ENCODE peak calls at places on chromosomes 1 and 21, in five cellular contexts. B is tibial nerve, R is right lobe of liver, K is choroid plexus epithelial cell, F is BJ. J is an unnamed sample.
A peak's percentile ranks its signal among the peaks of the same experiment; 100 is the strongest.

GRCh38 chr21:34517491-34518245 is 5.7 kb upstream of the KCNE1 start:
- DNase-seq in B (no peak), R (no peak), K (peak; percentile 68), F (no peak), J (no peak)

GRCh38 chr1:27021347-27022031 is 8.8 kb upstream of the TENT5B start:
- DNase-seq in B (no peak), R (no peak), K (peak; percentile 58), F (no peak), J (peak; percentile 40)

GRCh38 chr1:224623743-224624333 is 7.7 kb downstream of the CNIH3 start:
- DNase-seq in B (no peak), R (no peak), K (peak; percentile 94), F (peak; percentile 67), J (peak; percentile 84)

GRCh38 chr1:109767596-109768334 is 4.0 kb upstream of the EPS8L3 start:
- DNase-seq in B (peak; percentile 6), R (peak; percentile 7), K (no peak), F (no peak), J (no peak)

GRCh38 chr1:196400478-196401453 is 207.5 kb downstream of the KCNT2 start:
- DNase-seq in B (peak; percentile 48), R (peak; percentile 40), K (peak; percentile 98), F (peak; percentile 80), J (peak; percentile 85)

GRCh38 chr1:91529856-91530255 is 29.2 kb downstream of the CDC7 start:
- DNase-seq in B (no peak), R (no peak), K (peak; percentile 84), F (no peak), J (peak; percentile 61)

GRCh38 chr1:178506669-178507068 is 6.2 kb upstream of the TEX35 start:
- DNase-seq in B (no peak), R (no peak), K (no peak), F (no peak), J (no peak)

GRCh38 chr1:3283849-3284248 is 170.6 kb upstream of the ARHGEF16 start:
- DNase-seq in B (no peak), R (peak; percentile 41), K (peak; percentile 26), F (no peak), J (peak; percentile 17)

GRCh38 chr1:12113433-12114339 is 50.6 kb downstream of the TNFRSF8 start:
- DNase-seq in B (no peak), R (no peak), K (peak; percentile 85), F (no peak), J (peak; percentile 69)

GRCh38 chr1:53393325-53393792 is 65.5 kb upstream of the LRP8 start:
- DNase-seq in B (peak; percentile 54), R (peak; percentile 74), K (peak; percentile 75), F (no peak), J (peak; percentile 73)

GRCh38 chr1:43270421-43271095 is 775 bp downstream of the TMEM125 start:
- DNase-seq in B (no peak), R (peak; percentile 25), K (peak; percentile 26), F (no peak), J (no peak)

GRCh38 chr1:175155473-175155856 is 37.1 kb downstream of the KIAA0040 start:
- DNase-seq in B (no peak), R (no peak), K (no peak), F (no peak), J (no peak)

GRCh38 chr21:38080888-38081287 is 164.6 kb upstream of the KCNJ6 start:
- DNase-seq in B (no peak), R (no peak), K (no peak), F (no peak), J (no peak)

GRCh38 chr1:63148825-63149645 is 173.3 kb upstream of the FOXD3 start:
- DNase-seq in B (no peak), R (peak; percentile 21), K (peak; percentile 79), F (no peak), J (peak; percentile 67)

GRCh38 chr1:24770891-24771290 is 25.6 kb downstream of the CLIC4 start:
- DNase-seq in B (no peak), R (no peak), K (peak; percentile 55), F (no peak), J (peak; percentile 29)

GRCh38 chr1:197902454-197903195 is at the start of gene C1orf53:
- DNase-seq in B (peak; percentile 49), R (peak; percentile 90), K (peak; percentile 86), F (peak; percentile 44), J (peak; percentile 84)

GRCh38 chr1:223344491-223344890 is 19.5 kb downstream of the SUSD4 start:
- DNase-seq in B (no peak), R (no peak), K (no peak), F (no peak), J (no peak)

GRCh38 chr1:212412374-212412773 is 2.3 kb downstream of the PACC1 start:
- DNase-seq in B (no peak), R (no peak), K (no peak), F (no peak), J (no peak)

GRCh38 chr1:172585348-172585747 is 52.4 kb downstream of the SUCO start:
- DNase-seq in B (no peak), R (no peak), K (peak; percentile 53), F (peak; percentile 45), J (peak; percentile 80)

GRCh38 chr1:2169200-2169836 is 25.3 kb downstream of the FAAP20 start:
- DNase-seq in B (no peak), R (no peak), K (no peak), F (no peak), J (no peak)

GRCh38 chr1:226047495-226047894 is 15.0 kb upstream of the H3-3A start:
- DNase-seq in B (no peak), R (no peak), K (peak; percentile 70), F (no peak), J (peak; percentile 94)

GRCh38 chr1:116962976-116963639 is 38.5 kb upstream of the CD101 start:
- DNase-seq in B (no peak), R (no peak), K (no peak), F (no peak), J (no peak)

DNA sequence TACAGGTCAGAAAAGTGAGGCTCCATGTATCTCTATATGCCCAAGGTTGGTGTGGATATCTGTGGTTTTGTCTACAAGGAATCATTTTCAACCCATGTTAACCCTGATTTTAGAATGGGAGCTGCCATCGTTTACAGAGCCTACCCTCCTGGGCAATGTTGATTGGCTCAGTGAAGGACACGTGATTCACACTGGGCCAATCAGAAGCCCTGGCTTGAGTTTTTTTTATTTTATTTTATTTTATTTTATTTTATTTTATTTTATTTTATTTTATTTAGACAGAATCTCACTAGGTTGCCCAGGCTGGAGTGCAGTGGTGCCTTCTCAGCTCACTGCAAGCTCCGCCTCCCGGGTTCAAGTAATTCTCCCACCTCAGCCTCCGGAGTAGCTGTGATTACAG is 35.8 kb downstream of the FOXO6 start:
- DNase-seq in B (no peak), R (no peak), K (no peak), F (no peak), J (no peak)
- TF ChIP-seq CTCF in B (no peak), R (no peak), K (no peak), F (no peak), J (no peak)

DNA sequence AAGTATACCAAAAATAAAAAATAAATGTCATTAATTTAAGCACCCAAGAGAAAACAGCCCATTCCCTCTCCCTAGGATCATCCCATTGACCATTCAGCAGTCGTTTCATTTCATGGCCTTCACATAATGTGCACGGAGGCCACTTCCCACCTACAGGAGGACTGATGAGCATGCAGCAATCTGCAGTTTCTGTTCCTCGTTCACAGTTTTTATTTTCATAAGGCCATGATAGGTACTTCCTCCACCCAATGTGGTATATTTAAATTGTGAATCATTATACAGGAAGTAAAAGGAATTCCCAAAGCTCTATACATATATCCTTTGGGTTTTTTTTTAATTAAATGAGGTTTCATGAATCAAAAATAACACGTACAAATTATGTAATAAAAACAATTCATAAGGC is 27.7 kb upstream of the SLC44A3 start:
- DNase-seq in B (no peak), R (no peak), K (peak; percentile 75), F (no peak), J (no peak)
- TF ChIP-seq CTCF in B (no peak), R (peak; percentile 7), K (peak; percentile 63), F (peak; percentile 37), J (peak; percentile 49)

DNA sequence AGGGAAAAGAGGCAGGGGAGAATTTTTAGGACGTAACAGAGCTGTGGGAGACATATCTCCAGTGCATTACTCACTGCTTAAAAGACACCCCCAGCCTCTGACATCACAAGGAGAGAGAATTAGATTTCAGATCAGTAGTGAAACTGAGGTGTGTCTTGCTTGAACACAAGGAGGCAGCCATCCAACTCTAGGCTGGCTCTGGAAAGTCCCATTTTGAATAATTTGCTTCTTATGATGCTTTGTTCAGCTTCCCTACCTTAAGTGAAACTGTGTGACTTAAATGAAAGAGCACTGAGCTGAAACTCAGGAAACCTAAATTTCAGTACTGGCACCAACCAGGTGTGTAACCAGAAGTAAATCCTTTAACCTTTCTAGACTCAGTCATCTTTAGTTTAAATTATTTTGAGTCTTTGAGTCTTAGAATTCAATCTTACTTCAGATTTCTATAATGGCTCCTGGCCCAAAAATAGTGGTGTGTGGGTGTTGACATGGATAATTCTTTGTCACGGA is 251.6 kb upstream of the SGIP1 start:
- DNase-seq in B (no peak), R (no peak), K (peak; percentile 93), F (no peak), J (peak; percentile 94)
- TF ChIP-seq CTCF in B (no peak), R (no peak), K (peak; percentile 60), F (peak; percentile 25), J (peak; percentile 2)

GRCh38 chr1:208237241-208237640 is 6.9 kb downstream of the PLXNA2 start:
- DNase-seq in B (no peak), R (no peak), K (peak; percentile 54), F (no peak), J (no peak)
- TF ChIP-seq CTCF in B (no peak), R (no peak), K (peak; percentile 32), F (no peak), J (peak; percentile 10)

DNA sequence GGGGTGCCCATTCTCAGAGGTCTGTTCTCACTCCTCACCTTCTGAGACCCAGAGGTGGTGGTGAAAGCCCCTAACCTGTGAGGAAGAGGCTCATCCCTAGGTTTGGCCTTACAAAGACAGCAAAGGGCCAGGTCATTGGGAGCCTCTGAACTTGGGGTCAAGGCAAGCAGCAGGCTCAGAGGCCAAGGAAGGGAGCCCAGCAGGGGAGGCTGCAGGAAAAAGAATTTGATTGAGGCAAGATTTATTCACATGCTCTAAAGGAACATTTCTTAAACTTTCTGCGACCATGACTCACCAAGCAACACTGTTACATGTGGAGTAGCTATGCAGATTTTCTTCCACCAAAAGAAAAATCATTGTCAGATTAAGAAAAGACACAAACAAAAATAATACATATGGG is 132.5 kb upstream of the SYT6 start:
- DNase-seq in B (no peak), R (no peak), K (peak; percentile 69), F (no peak), J (peak; percentile 31)
- TF ChIP-seq CTCF in B (no peak), R (no peak), K (peak; percentile 23), F (no peak), J (no peak)

GRCh38 chr1:112925015-112925414 is 31.0 kb downstream of the SLC16A1 start:
- DNase-seq in B (no peak), R (no peak), K (no peak), F (no peak), J (no peak)
- TF ChIP-seq CTCF in B (no peak), R (no peak), K (peak; percentile 42), F (peak; percentile 10), J (peak; percentile 21)

GRCh38 chr1:158116768-158117167 is 63.9 kb upstream of the CD1D start:
- DNase-seq in B (no peak), R (no peak), K (no peak), F (no peak), J (no peak)

GRCh38 chr1:158116311-158116710 is 64.4 kb upstream of the CD1D start:
- DNase-seq in B (no peak), R (no peak), K (no peak), F (no peak), J (no peak)

GRCh38 chr1:158115126-158115525 is 65.6 kb upstream of the CD1D start:
- DNase-seq in B (no peak), R (no peak), K (no peak), F (no peak), J (no peak)

GRCh38 chr1:158113759-158114127 is 67.0 kb upstream of the CD1D start:
- DNase-seq in B (no peak), R (no peak), K (no peak), F (no peak), J (no peak)

GRCh38 chr1:158112994-158113758 is 67.5 kb upstream of the CD1D start:
- DNase-seq in B (no peak), R (no peak), K (peak; percentile 35), F (no peak), J (no peak)
- TF ChIP-seq CTCF in B (peak; percentile 52), R (peak; percentile 43), K (no peak), F (no peak), J (peak; percentile 13)